ENCODE peak calls at places on chromosomes 7 and 10, in six cellular contexts. One of them, this sample, is unnamed.

GRCh38 chr10:95260909-95261552 is 29.8 kb downstream of the PDLIM1 start:
- DNase-seq in K562: no peak
- DNase-seq in HepG2: no peak
- DNase-seq in GM12891: no peak
- DNase-seq in GM12878: no peak
- DNase-seq in H1: no peak
- DNase-seq in this sample: no peak

GRCh38 chr7:100604078-100604975 is 2.2 kb downstream of the PCOLCE start:
- DNase-seq in K562: peak; percentile 96
- DNase-seq in GM12891: peak; percentile 93
- DNase-seq in H1: no peak
- DNase-seq in HepG2: no peak
- DNase-seq in GM12878: no peak
- DNase-seq in this sample: peak; percentile 96

GRCh38 chr10:90587081-90587491 is 270.8 kb downstream of the HTR7 start:
- DNase-seq in GM12891: no peak
- DNase-seq in H1: no peak
- DNase-seq in K562: no peak
- DNase-seq in GM12878: no peak
- DNase-seq in HepG2: no peak
- DNase-seq in this sample: no peak

GRCh38 chr7:51356849-51357516 is 40.4 kb upstream of the COBL start:
- DNase-seq in H1: no peak
- DNase-seq in K562: no peak
- DNase-seq in HepG2: peak; percentile 54
- DNase-seq in GM12878: no peak
- DNase-seq in GM12891: no peak
- DNase-seq in this sample: no peak

GRCh38 chr10:103682042-103682441 is 173.3 kb downstream of the SH3PXD2A start:
- DNase-seq in GM12891: no peak
- DNase-seq in H1: no peak
- DNase-seq in HepG2: no peak
- DNase-seq in GM12878: no peak
- DNase-seq in K562: no peak
- DNase-seq in this sample: no peak

GRCh38 chr7:44288811-44289340 is 36.5 kb downstream of the CAMK2B start:
- DNase-seq in GM12878: no peak
- DNase-seq in GM12891: no peak
- DNase-seq in H1: no peak
- DNase-seq in HepG2: no peak
- DNase-seq in K562: no peak
- DNase-seq in this sample: no peak

GRCh38 chr10:100100651-100101525 is 19.2 kb upstream of the CPN1 start:
- DNase-seq in K562: no peak
- DNase-seq in HepG2: peak; percentile 76
- DNase-seq in H1: no peak
- DNase-seq in GM12891: no peak
- DNase-seq in GM12878: no peak
- DNase-seq in this sample: no peak

GRCh38 chr7:140719711-140720110 is 23.2 kb downstream of the NDUFB2 start:
- DNase-seq in GM12878: peak; percentile 11
- DNase-seq in GM12891: no peak
- DNase-seq in K562: no peak
- DNase-seq in HepG2: no peak
- DNase-seq in H1: no peak
- DNase-seq in this sample: no peak

GRCh38 chr10:58143944-58144343 is 123.8 kb downstream of the IPMK start:
- DNase-seq in K562: no peak
- DNase-seq in H1: no peak
- DNase-seq in HepG2: no peak
- DNase-seq in GM12891: no peak
- DNase-seq in GM12878: no peak
- DNase-seq in this sample: no peak

GRCh38 chr7:151542606-151543130 is 23.0 kb upstream of the RHEB start:
- DNase-seq in HepG2: no peak
- DNase-seq in K562: no peak
- DNase-seq in H1: no peak
- DNase-seq in GM12878: no peak
- DNase-seq in GM12891: no peak
- DNase-seq in this sample: no peak

GRCh38 chr7:140639366-140640053 is 1.1 kb downstream of the DENND2A start:
- DNase-seq in HepG2: no peak
- DNase-seq in GM12891: no peak
- DNase-seq in GM12878: no peak
- DNase-seq in K562: no peak
- DNase-seq in H1: no peak
- DNase-seq in this sample: no peak

GRCh38 chr10:132133005-132133404 is 53.7 kb upstream of the DPYSL4 start:
- DNase-seq in GM12891: no peak
- DNase-seq in H1: no peak
- DNase-seq in K562: no peak
- DNase-seq in GM12878: no peak
- DNase-seq in HepG2: no peak
- DNase-seq in this sample: no peak

GRCh38 chr7:41715000-41715399 is 12.1 kb upstream of the INHBA start:
- DNase-seq in K562: no peak
- DNase-seq in HepG2: no peak
- DNase-seq in H1: no peak
- DNase-seq in GM12891: no peak
- DNase-seq in GM12878: no peak
- DNase-seq in this sample: no peak

GRCh38 chr10:11509036-11509435 is 102.4 kb downstream of the USP6NL start:
- DNase-seq in GM12891: no peak
- DNase-seq in HepG2: no peak
- DNase-seq in K562: no peak
- DNase-seq in GM12878: no peak
- DNase-seq in H1: no peak
- DNase-seq in this sample: no peak

GRCh38 chr7:88888684-88889083 is 93.1 kb upstream of the TEX47 start:
- DNase-seq in K562: no peak
- DNase-seq in H1: no peak
- DNase-seq in GM12878: no peak
- DNase-seq in GM12891: no peak
- DNase-seq in HepG2: no peak
- DNase-seq in this sample: no peak

GRCh38 chr10:128063736-128064614 is 62.2 kb downstream of the MKI67 start:
- DNase-seq in H1: no peak
- DNase-seq in HepG2: no peak
- DNase-seq in K562: no peak
- DNase-seq in GM12891: no peak
- DNase-seq in GM12878: no peak
- DNase-seq in this sample: no peak

GRCh38 chr10:4686644-4686996 is 139.4 kb upstream of the AKR1E2 start:
- DNase-seq in HepG2: peak; percentile 39
- DNase-seq in K562: no peak
- DNase-seq in GM12878: no peak
- DNase-seq in H1: no peak
- DNase-seq in GM12891: no peak
- DNase-seq in this sample: no peak

GRCh38 chr7:101693498-101694091 is 64.5 kb upstream of the MYL10 start:
- DNase-seq in HepG2: peak; percentile 87
- DNase-seq in K562: no peak
- DNase-seq in H1: no peak
- DNase-seq in GM12878: no peak
- DNase-seq in GM12891: no peak
- DNase-seq in this sample: no peak

DNA sequence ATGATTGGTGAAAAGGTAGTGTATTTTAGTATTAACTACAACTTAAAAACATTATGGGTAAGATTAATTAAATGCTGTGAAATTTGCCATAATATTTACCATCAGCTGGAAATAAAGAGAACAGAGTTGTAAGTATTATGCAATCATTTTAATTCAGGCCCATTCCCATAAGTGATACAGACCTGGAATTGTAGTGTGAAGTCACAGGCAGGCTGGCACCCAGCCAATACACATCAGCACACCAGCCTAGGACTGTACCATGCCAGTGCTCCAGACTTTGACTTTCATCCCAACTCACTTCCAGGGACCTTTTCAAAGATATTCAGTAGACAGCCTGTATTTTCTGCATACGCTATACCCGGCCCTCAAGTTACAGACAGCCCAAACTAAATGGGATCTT is 143.3 kb downstream of the TES start:
- DNase-seq in HepG2: no peak
- DNase-seq in K562: no peak
- DNase-seq in GM12878: no peak
- DNase-seq in H1: no peak
- DNase-seq in GM12891: no peak
- DNase-seq in this sample: no peak
- TF ChIP-seq POLR2AphosphoS5 in HepG2: no peak
- TF ChIP-seq POLR2AphosphoS5 in K562: no peak
- TF ChIP-seq POLR2AphosphoS5 in GM12878: no peak
- TF ChIP-seq POLR2AphosphoS5 in H1: no peak
- TF ChIP-seq POLR2AphosphoS5 in GM12891: no peak
- TF ChIP-seq POLR2AphosphoS5 in this sample: no peak

DNA sequence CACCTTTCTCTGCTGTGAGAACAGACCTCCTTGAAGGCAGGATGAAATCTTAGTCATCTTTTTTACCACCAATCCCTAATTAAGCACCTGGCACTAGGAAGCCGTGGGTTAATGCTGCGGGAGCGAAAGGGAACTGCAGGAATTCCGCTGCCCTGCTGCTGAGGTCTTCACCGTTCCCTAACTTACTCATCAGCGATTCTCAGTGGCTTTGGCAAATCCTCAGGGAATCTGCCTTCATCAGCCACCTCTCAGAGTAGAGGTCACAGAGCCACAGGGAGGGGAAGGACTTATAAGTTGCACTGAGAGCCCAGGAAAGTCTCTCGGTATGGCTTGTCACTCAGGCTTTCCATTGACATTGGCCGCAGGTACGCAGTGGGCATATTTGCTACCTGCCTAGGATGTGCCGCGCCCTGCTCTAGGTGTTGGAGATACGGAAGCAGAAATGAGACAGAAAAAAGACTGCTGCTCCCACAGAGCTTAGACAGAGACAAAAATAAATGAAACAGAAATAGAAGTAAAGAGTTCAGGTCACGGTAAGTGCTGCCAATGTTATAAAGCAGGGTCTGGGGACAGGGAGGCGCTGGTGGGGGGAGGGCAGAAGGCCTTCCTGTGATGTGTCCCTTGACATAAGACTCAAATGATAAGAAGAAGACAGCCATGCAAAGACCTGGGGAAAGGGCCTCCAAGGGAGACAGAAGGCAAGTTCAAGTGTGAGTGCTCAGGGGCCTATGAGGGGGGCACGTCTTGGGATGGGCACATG is 72.6 kb upstream of the OPALIN start:
- DNase-seq in K562: no peak
- DNase-seq in H1: no peak
- DNase-seq in GM12878: no peak
- DNase-seq in HepG2: no peak
- DNase-seq in GM12891: no peak
- DNase-seq in this sample: no peak
- TF ChIP-seq TAF1 in K562: no peak
- TF ChIP-seq TAF1 in H1: no peak
- TF ChIP-seq TAF1 in GM12878: no peak
- TF ChIP-seq TAF1 in HepG2: no peak
- TF ChIP-seq TAF1 in GM12891: no peak
- TF ChIP-seq TAF1 in this sample: no peak

GRCh38 chr10:102424916-102425315 is 4.3 kb downstream of the FBXL15 start:
- DNase-seq in GM12878: no peak
- DNase-seq in GM12891: no peak
- DNase-seq in K562: no peak
- DNase-seq in H1: no peak
- DNase-seq in HepG2: no peak
- DNase-seq in this sample: no peak
- TF ChIP-seq POLR2A in GM12878: no peak
- TF ChIP-seq POLR2A in GM12891: no peak
- TF ChIP-seq POLR2A in K562: no peak
- TF ChIP-seq POLR2A in H1: no peak
- TF ChIP-seq POLR2A in HepG2: no peak
- TF ChIP-seq POLR2A in this sample: no peak

GRCh38 chr10:124744688-124745055 is 494 bp upstream of the FAM53B start:
- DNase-seq in H1: no peak
- DNase-seq in HepG2: peak; percentile 89
- DNase-seq in GM12878: no peak
- DNase-seq in GM12891: no peak
- DNase-seq in K562: no peak
- DNase-seq in this sample: no peak

GRCh38 chr10:124745678-124746077 is 1.5 kb upstream of the FAM53B start:
- DNase-seq in K562: peak; percentile 18
- DNase-seq in H1: no peak
- DNase-seq in GM12891: no peak
- DNase-seq in HepG2: peak; percentile 56
- DNase-seq in GM12878: no peak
- DNase-seq in this sample: no peak

GRCh38 chr10:124743188-124744046 is 761 bp downstream of the FAM53B start:
- DNase-seq in GM12891: no peak
- DNase-seq in GM12878: no peak
- DNase-seq in H1: no peak
- DNase-seq in HepG2: no peak
- DNase-seq in K562: peak; percentile 38
- DNase-seq in this sample: no peak

GRCh38 chr10:124745257-124745656 is 1.1 kb upstream of the FAM53B start:
- DNase-seq in H1: no peak
- DNase-seq in GM12891: no peak
- DNase-seq in GM12878: no peak
- DNase-seq in HepG2: no peak
- DNase-seq in K562: no peak
- DNase-seq in this sample: no peak

DNA sequence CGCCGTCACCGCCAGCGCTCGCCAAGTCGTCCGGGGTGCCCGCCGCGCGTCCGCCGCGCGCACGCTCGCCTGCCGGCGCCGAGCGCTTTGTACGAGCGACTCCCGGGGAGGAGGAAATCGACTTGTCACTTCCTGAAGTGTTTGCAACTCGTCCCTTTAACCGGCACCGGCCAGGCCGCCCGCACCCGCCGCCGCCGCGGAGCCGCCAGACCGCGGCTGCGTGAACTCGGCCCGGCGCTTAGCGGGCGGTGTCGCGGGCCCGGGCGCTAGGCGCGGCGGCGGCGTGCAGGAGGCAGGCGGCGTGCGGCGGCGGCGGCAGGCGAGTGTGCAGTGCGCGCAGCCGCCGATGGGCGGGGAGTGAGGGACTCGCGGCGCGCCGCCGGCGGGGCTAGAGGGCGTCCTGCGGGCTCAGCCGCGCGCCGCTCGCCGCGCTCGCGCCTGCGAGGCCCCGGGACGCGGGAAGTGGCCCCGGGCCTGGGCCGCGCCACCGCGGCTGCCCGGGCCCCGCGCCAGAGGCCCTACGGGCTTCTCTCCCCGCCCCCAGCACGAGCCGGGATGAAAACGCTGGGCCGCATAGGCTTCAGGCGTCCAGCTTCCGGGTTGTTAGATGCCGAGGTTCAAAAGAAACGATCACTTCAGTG is at the start of gene FAM53B:
- DNase-seq in HepG2: no peak
- DNase-seq in K562: peak; percentile 85
- DNase-seq in GM12878: no peak
- DNase-seq in H1: no peak
- DNase-seq in GM12891: peak; percentile 69
- DNase-seq in this sample: peak; percentile 72
- TF ChIP-seq POLR2AphosphoS5 in HepG2: no peak
- TF ChIP-seq POLR2AphosphoS5 in K562: no peak
- TF ChIP-seq POLR2AphosphoS5 in GM12878: no peak
- TF ChIP-seq POLR2AphosphoS5 in H1: no peak
- TF ChIP-seq POLR2AphosphoS5 in GM12891: no peak
- TF ChIP-seq POLR2AphosphoS5 in this sample: no peak

This sample was measured in GM12892.